ENCODE peak calls at places on chromosomes 6 and 20, in four cellular contexts. A is K562, S is SK-N-SH, V is HepG2. B is an unnamed sample.

GRCh38 chr6:142773859-142774258 is 171.1 kb downstream of the HIVEP2 start:
- DNase-seq in A (no peak), S (no peak), V (no peak), B (no peak)

GRCh38 chr6:142568857-142569597 is 267.2 kb downstream of the ADGRG6 start:
- DNase-seq in A (no peak), S (no peak), V (no peak), B (no peak)

GRCh38 chr6:4134841-4135664 is at the start of gene ECI2:
- DNase-seq in A (peak), S (peak), V (peak), B (no peak)

GRCh38 chr20:55953201-55953600 is 52.1 kb downstream of the CBLN4 start:
- DNase-seq in A (no peak), S (no peak), V (no peak), B (no peak)

GRCh38 chr6:43455034-43455747 is at the start of gene DLK2:
- DNase-seq in A (peak), S (peak), V (no peak), B (no peak)

GRCh38 chr20:51220293-51220706 is 197.4 kb upstream of the KCNG1 start:
- DNase-seq in A (peak), S (peak), V (peak), B (no peak)

GRCh38 chr6:150176152-150176551 is 33.3 kb downstream of the PPP1R14C start:
- DNase-seq in A (no peak), S (no peak), V (no peak), B (no peak)

GRCh38 chr6:15322781-15323536 is 77.1 kb downstream of the JARID2 start:
- DNase-seq in A (no peak), S (no peak), V (no peak), B (peak)

GRCh38 chr6:158653577-158654354 is 3.9 kb downstream of the SYTL3 start:
- DNase-seq in A (no peak), S (no peak), V (no peak), B (no peak)

GRCh38 chr6:139406577-139407343 is 32.3 kb upstream of the CITED2 start:
- DNase-seq in A (no peak), S (no peak), V (no peak), B (no peak)
- TF ChIP-seq ELF1 in A (no peak), S (no peak), V (no peak), B (no peak)

DNA sequence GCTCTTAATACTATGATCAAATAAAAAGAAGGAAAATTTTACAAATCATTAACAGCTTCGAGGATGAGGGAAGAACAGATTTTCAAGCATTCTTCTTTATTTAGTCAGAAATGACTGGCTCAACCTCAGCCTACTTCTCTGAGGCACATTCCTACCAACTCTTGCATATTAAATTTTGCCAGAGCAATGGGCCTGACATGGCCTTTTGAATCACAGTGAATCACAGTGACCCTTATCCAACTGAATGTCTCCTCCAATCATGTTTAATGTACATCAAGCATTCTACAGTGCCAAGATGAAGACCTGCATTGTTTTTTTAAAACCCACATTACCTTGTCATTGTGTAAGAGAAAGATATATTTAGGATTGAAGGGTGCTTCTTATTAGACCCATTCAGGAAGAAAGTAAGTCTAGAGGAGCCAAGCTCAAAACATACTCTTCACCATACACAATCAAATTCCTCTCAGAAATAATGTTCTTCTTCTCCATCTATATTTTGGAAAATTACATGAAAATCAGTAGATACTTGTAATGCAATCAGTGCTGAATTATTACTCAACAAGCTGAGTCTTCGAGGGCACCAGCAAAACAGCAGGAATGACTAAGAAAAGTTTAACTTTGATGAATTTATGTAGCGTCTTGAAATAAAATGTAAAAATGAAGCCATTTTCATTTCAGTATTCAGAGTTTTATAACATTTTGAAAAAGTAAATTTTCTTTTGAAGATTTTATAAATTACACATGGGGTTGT is 44.1 kb upstream of the MOXD1 start:
- DNase-seq in A (no peak), S (no peak), V (no peak), B (no peak)
- TF ChIP-seq ELF1 in A (no peak), S (peak), V (no peak), B (no peak)

GRCh38 chr20:18430172-18430826 is 36.5 kb downstream of the DZANK1 start:
- DNase-seq in A (no peak), S (no peak), V (no peak), B (no peak)
- TF ChIP-seq ELF1 in A (no peak), S (no peak), V (no peak), B (no peak)

DNA sequence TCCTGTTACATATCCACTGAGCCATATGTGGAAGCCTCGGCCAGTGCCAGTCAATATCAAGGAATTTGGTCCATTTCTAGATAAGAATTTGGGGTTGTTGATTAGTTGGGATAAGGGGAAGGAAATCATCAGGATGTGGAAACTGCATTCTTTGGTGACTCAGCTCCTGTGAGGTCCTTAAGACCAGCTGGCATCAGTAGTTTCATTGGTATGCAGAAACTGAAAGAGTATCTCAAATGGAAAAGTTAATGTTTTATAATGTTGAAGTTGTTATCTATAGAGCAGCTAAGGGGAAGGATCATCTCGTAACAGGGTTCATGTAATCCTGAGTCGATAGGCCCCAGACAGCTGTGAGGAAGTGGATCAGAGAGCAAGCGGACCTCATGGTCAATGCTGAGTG is 87.9 kb upstream of the PRND start:
- DNase-seq in A (no peak), S (no peak), V (no peak), B (no peak)
- TF ChIP-seq ELF1 in A (no peak), S (peak), V (no peak), B (no peak)

GRCh38 chr6:168458101-168458500 is 17.1 kb downstream of the SMOC2 start:
- DNase-seq in A (no peak), S (no peak), V (no peak), B (no peak)
- TF ChIP-seq ELF1 in A (no peak), S (no peak), V (no peak), B (no peak)

GRCh38 chr20:33694666-33695065 is 8.5 kb upstream of the E2F1 start:
- DNase-seq in A (no peak), S (no peak), V (no peak), B (no peak)
- TF ChIP-seq ELF1 in A (no peak), S (no peak), V (no peak), B (no peak)

DNA sequence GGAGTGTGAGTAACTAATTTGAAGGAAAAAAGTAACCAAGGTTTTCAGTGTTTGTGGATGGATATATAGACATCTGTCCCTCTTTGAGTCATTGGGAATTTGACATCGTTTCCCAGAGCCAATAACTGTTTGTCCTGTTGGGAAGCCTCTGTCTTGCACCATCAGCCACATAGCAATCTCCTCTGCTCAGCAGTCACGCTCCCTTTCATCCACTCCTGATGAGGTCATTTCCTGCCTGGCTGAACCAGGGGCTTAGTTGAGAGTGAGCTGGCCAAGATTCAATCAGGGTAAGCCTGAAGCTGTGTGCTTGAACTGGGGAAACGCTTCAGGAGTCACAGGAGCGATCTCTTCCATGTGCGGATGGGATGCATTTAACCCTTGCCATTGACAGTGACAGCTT is 121.5 kb upstream of the FOXQ1 start:
- DNase-seq in A (no peak), S (no peak), V (peak), B (no peak)
- TF ChIP-seq ELF1 in A (no peak), S (no peak), V (no peak), B (no peak)

DNA sequence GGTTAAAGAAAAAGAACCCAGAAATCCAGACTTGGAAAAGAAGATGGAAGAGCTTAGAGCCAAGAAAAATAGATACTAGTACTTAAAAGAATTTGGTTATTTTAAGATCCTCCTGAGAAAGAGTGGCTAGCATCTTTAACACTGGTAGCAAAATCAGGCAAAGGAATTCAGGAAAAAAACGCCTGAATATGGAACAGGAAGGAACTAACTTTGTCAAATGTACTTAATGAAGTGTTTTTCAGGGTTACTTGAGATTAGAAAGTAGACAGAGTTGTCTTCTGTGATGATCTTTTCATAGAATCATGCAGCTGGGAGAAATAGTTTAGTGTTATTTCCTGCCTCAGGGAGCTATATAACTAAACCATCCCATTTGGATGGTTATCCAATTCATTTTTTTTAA is 50.8 kb upstream of the SASH1 start:
- DNase-seq in A (no peak), S (no peak), V (no peak), B (no peak)
- TF ChIP-seq ELF1 in A (no peak), S (no peak), V (no peak), B (no peak)

B was measured in HCT116.